ENCODE peak calls at places on chromosomes 1 and 21, in ten cellular contexts. S is fibroblast of lung; J is OCI-LY7; F is BE2C; W is HFF-Myc; P is CD8-positive, alpha-beta memory T cell; U is thoracic aorta; M is AG09309; V is breast epithelium; C is ovary. G is an unnamed sample.

GRCh38 chr1:29624320-29624719 is 388.0 kb downstream of the PTPRU start:
- DNase-seq in S (no peak), J (no peak), F (no peak), W (no peak), P (no peak), U (no peak), M (no peak), V (no peak), C (no peak), G (no peak)

GRCh38 chr1:48858200-48858599 is 81.5 kb upstream of the BEND5 start:
- DNase-seq in S (no peak), J (no peak), F (no peak), W (no peak), P (no peak), U (no peak), M (no peak), V (no peak), C (no peak), G (peak)

GRCh38 chr1:117821782-117822447 is 107.5 kb downstream of the GDAP2 start:
- DNase-seq in S (peak), J (peak), F (no peak), W (peak), P (no peak), U (peak), M (peak), V (no peak), C (no peak), G (peak)

GRCh38 chr1:202189919-202190715 is 3.5 kb upstream of the LGR6 start:
- DNase-seq in S (no peak), J (no peak), F (no peak), W (no peak), P (no peak), U (no peak), M (no peak), V (no peak), C (no peak), G (no peak)

GRCh38 chr1:116457944-116458343 is 84.9 kb downstream of the ATP1A1 start:
- DNase-seq in S (no peak), J (no peak), F (no peak), W (no peak), P (no peak), U (no peak), M (no peak), V (no peak), C (no peak), G (no peak)

GRCh38 chr21:46116189-46116845 is 18.4 kb downstream of the COL6A2 start:
- DNase-seq in S (no peak), J (no peak), F (peak), W (no peak), P (no peak), U (no peak), M (no peak), V (peak), C (peak), G (no peak)

GRCh38 chr1:36989260-36989659 is 45.1 kb downstream of the GRIK3 start:
- DNase-seq in S (no peak), J (no peak), F (peak), W (no peak), P (no peak), U (no peak), M (no peak), V (no peak), C (peak), G (no peak)

GRCh38 chr1:204574016-204574855 is 58.0 kb downstream of the MDM4 start:
- DNase-seq in S (no peak), J (no peak), F (no peak), W (no peak), P (no peak), U (no peak), M (no peak), V (no peak), C (no peak), G (no peak)

GRCh38 chr1:28955930-28956552 is 41.7 kb downstream of the EPB41 start:
- DNase-seq in S (peak), J (no peak), F (no peak), W (no peak), P (no peak), U (no peak), M (no peak), V (no peak), C (no peak), G (no peak)

GRCh38 chr1:33347650-33347992 is 26.7 kb upstream of the A3GALT2 start:
- DNase-seq in S (peak), J (no peak), F (no peak), W (no peak), P (no peak), U (no peak), M (no peak), V (no peak), C (peak), G (peak)

GRCh38 chr1:46487818-46488218 is 1.8 kb upstream of the DMBX1 start:
- DNase-seq in S (no peak), J (no peak), F (no peak), W (no peak), P (no peak), U (no peak), M (no peak), V (no peak), C (no peak), G (no peak)

GRCh38 chr1:3569436-3569835 is 41.9 kb downstream of the MEGF6 start:
- DNase-seq in S (no peak), J (no peak), F (no peak), W (no peak), P (no peak), U (no peak), M (no peak), V (no peak), C (no peak), G (no peak)

GRCh38 chr21:27648560-27648959 is 681.7 kb upstream of the ADAMTS5 start:
- DNase-seq in S (peak), J (no peak), F (no peak), W (peak), P (no peak), U (no peak), M (peak), V (no peak), C (no peak), G (peak)

GRCh38 chr1:239742416-239743109 is 349.1 kb upstream of the FMN2 start:
- DNase-seq in S (no peak), J (no peak), F (no peak), W (no peak), P (no peak), U (no peak), M (no peak), V (no peak), C (no peak), G (no peak)

GRCh38 chr1:210627740-210628139 is 299.0 kb downstream of the HHAT start:
- DNase-seq in S (no peak), J (no peak), F (no peak), W (no peak), P (no peak), U (no peak), M (no peak), V (no peak), C (no peak), G (no peak)

GRCh38 chr1:29240986-29241385 is 4.7 kb downstream of the PTPRU start:
- DNase-seq in S (no peak), J (no peak), F (no peak), W (no peak), P (no peak), U (no peak), M (no peak), V (no peak), C (no peak), G (no peak)

GRCh38 chr1:204409111-204409510 is 2.5 kb downstream of the PPP1R15B start:
- DNase-seq in S (no peak), J (no peak), F (no peak), W (no peak), P (no peak), U (no peak), M (no peak), V (no peak), C (no peak), G (peak)

GRCh38 chr21:22885079-22885478 is 1886.9 kb downstream of the NCAM2 start:
- DNase-seq in S (no peak), J (no peak), F (no peak), W (no peak), P (no peak), U (no peak), M (no peak), V (no peak), C (no peak), G (no peak)

GRCh38 chr1:162680419-162681126 is 48.3 kb downstream of the DDR2 start:
- DNase-seq in S (no peak), J (no peak), F (no peak), W (no peak), P (no peak), U (no peak), M (no peak), V (no peak), C (no peak), G (peak)

GRCh38 chr1:245822997-245823396 is 668.2 kb downstream of the KIF26B start:
- DNase-seq in S (peak), J (no peak), F (no peak), W (peak), P (no peak), U (no peak), M (peak), V (no peak), C (no peak), G (peak)

GRCh38 chr1:59477286-59477685 is 180.4 kb downstream of the FGGY start:
- DNase-seq in S (peak), J (no peak), F (no peak), W (peak), P (no peak), U (no peak), M (peak), V (no peak), C (no peak), G (no peak)

GRCh38 chr1:228047183-228047466 is 35.4 kb upstream of the ARF1 start:
- DNase-seq in S (no peak), J (no peak), F (no peak), W (no peak), P (no peak), U (no peak), M (no peak), V (no peak), C (no peak), G (no peak)

GRCh38 chr1:170214117-170214979 is 68.6 kb downstream of the NTMT2 start:
- DNase-seq in S (peak), J (no peak), F (no peak), W (no peak), P (no peak), U (no peak), M (peak), V (no peak), C (no peak), G (peak)

GRCh38 chr21:35019631-35020032 is 29.5 kb downstream of the RUNX1 start:
- DNase-seq in S (no peak), J (no peak), F (no peak), W (no peak), P (no peak), U (no peak), M (no peak), V (no peak), C (no peak), G (no peak)

GRCh38 chr1:155932487-155932886 is 1.7 kb downstream of the KHDC4 start:
- DNase-seq in S (no peak), J (no peak), F (no peak), W (no peak), P (no peak), U (no peak), M (no peak), V (no peak), C (no peak), G (peak)
- H3K4me3 ChIP-seq in S (peak), J (peak), F (no peak), W (peak), P (no peak), U (peak), M (no peak), V (no peak), C (no peak), G (no peak)

GRCh38 chr1:56483104-56483503 is 96.3 kb downstream of the PLPP3 start:
- DNase-seq in S (no peak), J (no peak), F (no peak), W (no peak), P (no peak), U (no peak), M (no peak), V (no peak), C (no peak), G (no peak)
- H3K4me3 ChIP-seq in S (no peak), J (no peak), F (no peak), W (no peak), P (no peak), U (no peak), M (no peak), V (no peak), C (no peak), G (no peak)

GRCh38 chr21:38773108-38774061 is 32.3 kb upstream of the ETS2 start:
- DNase-seq in S (peak), J (no peak), F (no peak), W (peak), P (no peak), U (peak), M (peak), V (no peak), C (no peak), G (peak)

GRCh38 chr21:38775733-38776132 is 30.0 kb upstream of the ETS2 start:
- DNase-seq in S (no peak), J (no peak), F (no peak), W (no peak), P (no peak), U (no peak), M (no peak), V (no peak), C (no peak), G (no peak)

GRCh38 chr21:38774152-38774551 is 31.6 kb upstream of the ETS2 start:
- DNase-seq in S (peak), J (no peak), F (no peak), W (no peak), P (no peak), U (no peak), M (no peak), V (no peak), C (no peak), G (peak)

GRCh38 chr21:38777015-38777414 is 28.7 kb upstream of the ETS2 start:
- DNase-seq in S (no peak), J (no peak), F (no peak), W (no peak), P (no peak), U (no peak), M (no peak), V (no peak), C (no peak), G (no peak)

DNA sequence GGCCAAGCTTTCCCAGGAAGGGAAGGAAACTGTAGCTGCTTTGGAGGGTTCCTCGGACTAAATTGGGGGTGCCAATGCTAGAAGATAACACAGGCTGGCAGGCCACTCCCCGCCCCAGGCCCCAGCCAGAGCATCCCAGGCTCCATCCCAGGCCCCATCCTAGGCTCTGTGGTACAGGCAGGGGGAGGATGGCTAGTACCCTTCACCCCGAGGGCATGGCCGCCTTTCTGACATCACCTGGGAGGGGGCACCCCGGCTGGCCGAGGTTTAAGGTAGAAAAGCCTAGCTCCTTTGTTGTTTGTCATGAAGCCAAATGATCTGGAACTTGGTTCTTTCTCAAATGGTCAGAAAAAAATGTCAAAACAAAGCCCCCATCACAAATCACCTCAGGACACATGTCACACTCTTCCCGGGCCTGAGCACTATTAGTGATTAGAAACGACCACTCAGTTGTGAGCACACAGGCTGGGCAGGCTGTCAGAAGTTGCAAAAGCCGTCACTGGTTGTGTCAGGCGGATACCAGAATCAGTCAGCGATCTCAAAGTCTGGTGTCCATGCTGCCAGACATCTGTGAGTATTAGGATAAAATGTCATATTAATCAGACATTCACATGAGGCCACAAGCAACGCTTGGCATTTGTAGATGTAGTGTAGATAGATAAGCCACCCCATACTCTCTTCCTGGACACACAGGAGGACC is 31.0 kb upstream of the ETS2 start:
- DNase-seq in S (no peak), J (no peak), F (no peak), W (no peak), P (no peak), U (no peak), M (no peak), V (no peak), C (no peak), G (no peak)
- H3K4me3 ChIP-seq in S (no peak), J (no peak), F (no peak), W (no peak), P (no peak), U (no peak), M (no peak), V (no peak), C (no peak), G (no peak)

GRCh38 chr1:230011333-230012092 is 55.5 kb upstream of the GALNT2 start:
- DNase-seq in S (no peak), J (no peak), F (no peak), W (no peak), P (no peak), U (no peak), M (no peak), V (no peak), C (no peak), G (no peak)

GRCh38 chr1:230009611-230010313 is 57.3 kb upstream of the GALNT2 start:
- DNase-seq in S (no peak), J (no peak), F (no peak), W (no peak), P (no peak), U (no peak), M (no peak), V (no peak), C (no peak), G (no peak)

GRCh38 chr1:230012093-230012393 is 55.0 kb upstream of the GALNT2 start:
- DNase-seq in S (no peak), J (no peak), F (no peak), W (no peak), P (no peak), U (no peak), M (no peak), V (no peak), C (no peak), G (no peak)

GRCh38 chr1:230012742-230013141 is 54.3 kb upstream of the GALNT2 start:
- DNase-seq in S (no peak), J (no peak), F (no peak), W (no peak), P (no peak), U (no peak), M (no peak), V (no peak), C (no peak), G (no peak)

GRCh38 chr1:230010618-230011332 is 56.3 kb upstream of the GALNT2 start:
- DNase-seq in S (no peak), J (no peak), F (no peak), W (no peak), P (no peak), U (no peak), M (no peak), V (no peak), C (no peak), G (no peak)
- H3K4me3 ChIP-seq in S (no peak), J (no peak), F (no peak), W (no peak), P (no peak), U (no peak), M (no peak), V (no peak), C (no peak), G (no peak)

DNA sequence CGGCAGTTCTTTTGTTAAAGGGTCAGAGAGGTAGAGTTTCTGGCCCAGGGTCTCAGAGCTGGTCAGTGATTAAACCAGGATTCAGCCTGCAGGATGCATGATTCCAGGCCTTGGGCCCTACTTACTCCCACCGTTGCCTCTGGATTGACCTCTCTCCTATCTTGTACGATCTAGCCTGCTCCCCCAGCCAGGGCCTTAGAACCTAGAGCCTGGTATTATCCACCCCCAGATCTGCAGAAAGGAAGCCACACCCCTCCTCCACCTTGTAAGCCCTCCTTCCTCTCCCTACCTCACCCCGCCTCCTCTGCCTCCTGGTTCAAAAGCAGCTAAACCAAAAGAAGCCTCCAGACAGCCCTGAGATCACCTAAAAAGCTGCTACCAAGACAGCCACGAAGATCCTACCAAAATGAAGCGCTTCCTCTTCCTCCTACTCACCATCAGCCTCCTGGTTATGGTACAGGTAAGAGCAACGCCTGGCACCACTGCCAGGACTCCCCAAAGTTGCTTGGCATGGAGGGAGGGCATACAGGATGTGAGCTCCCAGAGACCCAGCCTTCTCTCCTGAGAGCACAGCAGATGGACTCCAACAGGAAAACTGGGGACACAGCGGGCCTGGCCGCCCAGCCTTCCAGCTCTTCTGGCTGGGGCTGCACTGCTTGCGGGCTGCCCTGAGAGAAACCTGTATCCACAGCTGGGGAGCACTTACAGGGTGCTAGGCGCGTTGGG is at the start of gene CD52:
- DNase-seq in S (no peak), J (peak), F (no peak), W (no peak), P (peak), U (no peak), M (no peak), V (no peak), C (no peak), G (no peak)
- H3K4me3 ChIP-seq in S (no peak), J (peak), F (no peak), W (no peak), P (peak), U (peak), M (no peak), V (no peak), C (no peak), G (no peak)

DNA sequence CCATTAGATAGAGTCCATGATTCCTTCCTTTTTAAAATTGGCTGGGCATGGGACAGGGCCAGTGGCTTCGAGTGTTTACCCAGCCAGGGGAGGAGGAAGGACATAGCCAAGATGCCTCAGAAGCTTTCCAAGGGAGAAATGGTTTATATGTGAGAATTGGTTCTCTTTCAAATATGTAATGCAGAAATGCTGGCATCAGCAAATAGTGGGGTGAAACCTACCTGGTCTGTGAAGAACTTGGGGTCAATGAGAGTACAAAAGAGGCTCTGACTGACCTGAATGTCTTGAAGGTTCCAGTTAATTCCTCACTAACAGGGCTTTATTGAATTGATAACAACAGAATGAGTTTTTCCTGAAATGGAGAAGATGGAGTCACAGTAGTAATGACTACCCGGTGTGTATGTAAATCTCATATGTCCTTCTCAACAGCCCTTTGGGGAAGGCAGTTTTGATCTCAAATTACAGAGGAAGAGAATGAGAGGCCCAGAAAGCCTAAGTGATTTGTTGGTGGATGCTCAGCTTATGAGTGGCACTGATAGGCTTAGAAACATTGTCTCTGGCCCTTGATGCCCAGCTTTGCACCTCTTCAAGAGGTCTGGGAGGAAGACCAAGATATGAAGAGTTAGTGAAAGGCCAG is 2.6 kb downstream of the ATF3 start:
- DNase-seq in S (no peak), J (no peak), F (no peak), W (no peak), P (no peak), U (no peak), M (no peak), V (no peak), C (no peak), G (no peak)
- H3K4me3 ChIP-seq in S (no peak), J (no peak), F (no peak), W (no peak), P (no peak), U (peak), M (no peak), V (no peak), C (no peak), G (no peak)

GRCh38 chr1:207031016-207031415 is 1.5 kb downstream of the C1orf116 start:
- DNase-seq in S (no peak), J (no peak), F (no peak), W (no peak), P (no peak), U (no peak), M (no peak), V (no peak), C (no peak), G (no peak)

GRCh38 chr1:207030522-207031009 is 2.0 kb downstream of the C1orf116 start:
- DNase-seq in S (no peak), J (no peak), F (no peak), W (no peak), P (no peak), U (no peak), M (no peak), V (no peak), C (no peak), G (no peak)

GRCh38 chr1:207028884-207029283 is 3.7 kb downstream of the C1orf116 start:
- DNase-seq in S (no peak), J (no peak), F (no peak), W (no peak), P (no peak), U (no peak), M (no peak), V (no peak), C (no peak), G (no peak)

GRCh38 chr1:207031632-207032258 is 811 bp downstream of the C1orf116 start:
- DNase-seq in S (no peak), J (no peak), F (no peak), W (no peak), P (no peak), U (no peak), M (no peak), V (no peak), C (no peak), G (no peak)

GRCh38 chr1:207029991-207030521 is 2.5 kb downstream of the C1orf116 start:
- DNase-seq in S (no peak), J (no peak), F (no peak), W (no peak), P (no peak), U (no peak), M (no peak), V (no peak), C (no peak), G (no peak)
- H3K4me3 ChIP-seq in S (no peak), J (no peak), F (no peak), W (no peak), P (no peak), U (no peak), M (no peak), V (no peak), C (no peak), G (no peak)